ENCODE peak calls at places on chromosome 6, in six cellular contexts. One of them, this sample, is unnamed.

GRCh38 chr6:32432050-32432450 is 7.6 kb upstream of the HLA-DRA start:
- DNase-seq in progenitor cell of endocrine pancreas: no peak
- DNase-seq in lung: no peak
- DNase-seq in fibroblast of the aortic adventitia: peak; percentile 62
- DNase-seq in dorsolateral prefrontal cortex: no peak
- DNase-seq in CD8-positive, alpha-beta T cell: no peak
- DNase-seq in this sample: no peak

GRCh38 chr6:154112181-154112809 is 73.3 kb downstream of the OPRM1 start:
- DNase-seq in fibroblast of the aortic adventitia: no peak
- DNase-seq in dorsolateral prefrontal cortex: no peak
- DNase-seq in progenitor cell of endocrine pancreas: no peak
- DNase-seq in CD8-positive, alpha-beta T cell: no peak
- DNase-seq in lung: no peak
- DNase-seq in this sample: no peak

GRCh38 chr6:39432311-39433025 is 110.0 kb upstream of the KCNK16 start:
- DNase-seq in CD8-positive, alpha-beta T cell: no peak
- DNase-seq in fibroblast of the aortic adventitia: no peak
- DNase-seq in progenitor cell of endocrine pancreas: no peak
- DNase-seq in lung: no peak
- DNase-seq in dorsolateral prefrontal cortex: no peak
- DNase-seq in this sample: no peak

GRCh38 chr6:24831771-24832718 is 33.3 kb upstream of the ARMH2 start:
- DNase-seq in progenitor cell of endocrine pancreas: no peak
- DNase-seq in CD8-positive, alpha-beta T cell: no peak
- DNase-seq in fibroblast of the aortic adventitia: peak; percentile 6
- DNase-seq in dorsolateral prefrontal cortex: no peak
- DNase-seq in lung: no peak
- DNase-seq in this sample: no peak

GRCh38 chr6:116596815-116597214 is 19.5 kb upstream of the RSPH4A start:
- DNase-seq in CD8-positive, alpha-beta T cell: no peak
- DNase-seq in dorsolateral prefrontal cortex: no peak
- DNase-seq in progenitor cell of endocrine pancreas: no peak
- DNase-seq in lung: no peak
- DNase-seq in fibroblast of the aortic adventitia: peak; percentile 36
- DNase-seq in this sample: no peak

GRCh38 chr6:53568776-53569616 is 24.1 kb upstream of the GCLC start:
- DNase-seq in CD8-positive, alpha-beta T cell: no peak
- DNase-seq in progenitor cell of endocrine pancreas: no peak
- DNase-seq in fibroblast of the aortic adventitia: no peak
- DNase-seq in lung: no peak
- DNase-seq in dorsolateral prefrontal cortex: no peak
- DNase-seq in this sample: no peak

GRCh38 chr6:134979142-134979541 is 29.2 kb upstream of the ALDH8A1 start:
- DNase-seq in dorsolateral prefrontal cortex: no peak
- DNase-seq in fibroblast of the aortic adventitia: no peak
- DNase-seq in CD8-positive, alpha-beta T cell: no peak
- DNase-seq in lung: no peak
- DNase-seq in progenitor cell of endocrine pancreas: no peak
- DNase-seq in this sample: no peak

GRCh38 chr6:159106627-159107241 is 61.9 kb upstream of the TAGAP start:
- DNase-seq in fibroblast of the aortic adventitia: peak; percentile 60
- DNase-seq in CD8-positive, alpha-beta T cell: peak; percentile 90
- DNase-seq in progenitor cell of endocrine pancreas: no peak
- DNase-seq in lung: peak; percentile 91
- DNase-seq in dorsolateral prefrontal cortex: peak; percentile 62
- DNase-seq in this sample: peak; percentile 79

GRCh38 chr6:14612016-14612415 is 494.4 kb downstream of the CD83 start:
- DNase-seq in CD8-positive, alpha-beta T cell: no peak
- DNase-seq in lung: no peak
- DNase-seq in fibroblast of the aortic adventitia: peak; percentile 63
- DNase-seq in progenitor cell of endocrine pancreas: no peak
- DNase-seq in dorsolateral prefrontal cortex: no peak
- DNase-seq in this sample: no peak

GRCh38 chr6:94446120-94446519 is 1026.8 kb upstream of the EPHA7 start:
- DNase-seq in dorsolateral prefrontal cortex: no peak
- DNase-seq in progenitor cell of endocrine pancreas: no peak
- DNase-seq in fibroblast of the aortic adventitia: no peak
- DNase-seq in lung: no peak
- DNase-seq in CD8-positive, alpha-beta T cell: no peak
- DNase-seq in this sample: no peak

GRCh38 chr6:15990179-15990578 is 138.7 kb upstream of the MYLIP start:
- DNase-seq in fibroblast of the aortic adventitia: no peak
- DNase-seq in progenitor cell of endocrine pancreas: no peak
- DNase-seq in dorsolateral prefrontal cortex: no peak
- DNase-seq in CD8-positive, alpha-beta T cell: no peak
- DNase-seq in lung: no peak
- DNase-seq in this sample: no peak

GRCh38 chr6:80608881-80609280 is 502.4 kb downstream of the BCKDHB start:
- DNase-seq in progenitor cell of endocrine pancreas: no peak
- DNase-seq in fibroblast of the aortic adventitia: peak; percentile 46
- DNase-seq in lung: no peak
- DNase-seq in dorsolateral prefrontal cortex: no peak
- DNase-seq in CD8-positive, alpha-beta T cell: no peak
- DNase-seq in this sample: no peak

GRCh38 chr6:97068211-97068610 is 143.7 kb downstream of the KLHL32 start:
- DNase-seq in lung: no peak
- DNase-seq in fibroblast of the aortic adventitia: peak; percentile 72
- DNase-seq in progenitor cell of endocrine pancreas: no peak
- DNase-seq in CD8-positive, alpha-beta T cell: no peak
- DNase-seq in dorsolateral prefrontal cortex: no peak
- DNase-seq in this sample: no peak

This sample was measured in T-helper 17 cell.